ENCODE peak calls at places on chromosomes 3 and 15, in four cellular contexts. E is HepG2, K is K562, I is GM12878. W is an unnamed sample.

GRCh38 chr3:14547693-14548092 is 7.6 kb upstream of the GRIP2 start:
- DNase-seq in K (no peak), I (no peak), E (no peak), W (no peak)

GRCh38 chr3:69433938-69434263 is 48.0 kb upstream of the FRMD4B start:
- DNase-seq in E (no peak), I (no peak), K (no peak), W (no peak)

GRCh38 chr3:196632033-196632751 is 7.3 kb upstream of the NRROS start:
- DNase-seq in I (peak), E (peak), K (peak), W (peak)

GRCh38 chr3:182810574-182811268 is 17.4 kb downstream of the ATP11B start:
- DNase-seq in E (no peak), I (no peak), K (no peak), W (no peak)

GRCh38 chr15:80953953-80954778 is 35.5 kb downstream of the MESD start:
- DNase-seq in E (peak), K (no peak), I (no peak), W (no peak)

GRCh38 chr3:120850326-120851295 is 57.4 kb upstream of the STXBP5L start:
- DNase-seq in I (no peak), K (no peak), E (no peak), W (no peak)

GRCh38 chr3:50525987-50526386 is 22.6 kb upstream of the CACNA2D2 start:
- DNase-seq in I (no peak), K (peak), E (peak), W (peak)

GRCh38 chr15:52805351-52806283 is 15.5 kb upstream of the ONECUT1 start:
- DNase-seq in I (no peak), E (no peak), K (no peak), W (peak)

GRCh38 chr3:13836658-13837587 is 42.9 kb downstream of the WNT7A start:
- DNase-seq in E (no peak), K (no peak), I (no peak), W (no peak)

GRCh38 chr3:9248232-9249191 is 934 bp downstream of the SRGAP3 start:
- DNase-seq in I (no peak), E (no peak), K (no peak), W (no peak)
- TF ChIP-seq TCF7 in I (no peak), E (no peak), K (no peak), W (no peak)

DNA sequence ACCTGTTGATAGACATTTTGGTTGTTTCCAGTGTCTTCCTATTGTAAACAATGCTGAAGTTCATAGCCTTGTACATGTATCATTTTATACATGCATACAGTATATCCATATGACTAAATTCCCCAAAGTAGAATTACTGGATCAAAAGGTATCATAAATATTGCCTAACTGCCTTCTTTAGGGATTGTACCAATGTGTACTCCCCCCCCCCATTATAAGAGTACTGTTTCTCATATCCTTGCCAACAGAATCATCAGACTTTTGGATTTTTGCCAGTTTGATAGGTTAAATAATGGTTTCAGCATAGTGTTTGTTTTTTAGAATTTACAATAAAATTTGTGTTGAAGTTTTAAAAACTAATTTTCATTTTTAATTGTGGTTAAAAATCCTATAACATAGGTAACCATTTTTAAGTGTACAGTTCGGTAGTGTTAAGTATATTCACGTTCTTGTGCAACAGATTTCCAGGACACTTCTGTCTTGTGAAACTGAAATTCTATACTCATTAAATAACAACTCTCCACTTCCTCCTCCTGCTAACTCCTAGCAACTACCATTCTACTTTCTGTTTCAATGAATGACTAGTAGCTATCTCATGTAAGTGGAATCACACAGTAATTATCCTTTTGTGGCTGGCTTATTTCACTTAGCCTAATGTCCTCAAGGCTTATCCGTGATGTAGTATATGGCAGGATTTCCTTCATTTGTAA is 30.8 kb upstream of the MAP3K13 start:
- DNase-seq in I (peak), K (no peak), E (peak), W (no peak)
- TF ChIP-seq TCF7 in I (no peak), K (no peak), E (no peak), W (no peak)

GRCh38 chr3:52537165-52537635 is 795 bp downstream of the UQCC5 start:
- DNase-seq in K (no peak), E (no peak), I (no peak), W (no peak)
- TF ChIP-seq TCF7 in K (no peak), E (no peak), I (no peak), W (no peak)

DNA sequence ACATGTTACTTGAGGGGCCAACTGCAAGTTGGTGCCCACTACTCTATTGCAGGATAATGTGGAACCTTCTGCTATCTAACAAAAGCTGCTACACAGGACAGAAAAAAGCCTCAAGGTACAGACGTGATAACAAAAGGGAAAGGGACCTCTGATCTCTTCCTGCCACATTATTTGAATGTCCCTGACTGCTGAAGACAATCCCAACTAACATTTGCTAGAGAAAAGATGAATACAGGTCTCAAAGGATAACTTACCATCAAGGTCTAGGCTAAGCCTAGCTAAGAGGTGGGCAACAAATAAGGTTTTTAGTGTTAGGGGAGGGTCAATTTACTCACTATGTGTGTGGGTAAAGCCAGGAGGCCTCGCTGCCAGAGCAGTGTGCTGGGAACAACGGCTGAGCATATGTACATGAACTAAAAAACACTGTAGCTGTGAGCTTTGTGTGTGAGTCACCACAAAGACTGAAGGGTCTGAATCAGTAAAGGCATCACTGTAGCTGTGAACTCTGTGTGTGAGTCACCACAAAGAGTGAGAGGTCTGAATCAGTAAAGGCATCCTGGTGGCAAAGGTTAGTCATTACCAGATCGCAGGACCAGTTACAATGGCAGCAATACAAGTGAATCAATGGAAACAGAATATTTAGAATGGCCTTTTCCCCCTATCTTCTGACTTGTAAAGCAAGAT is 111.7 kb downstream of the LMLN start:
- DNase-seq in E (peak), K (peak), I (peak), W (no peak)
- TF ChIP-seq TCF7 in E (no peak), K (no peak), I (no peak), W (no peak)

GRCh38 chr3:170203457-170203856 is 18.8 kb upstream of the PRKCI start:
- DNase-seq in K (no peak), E (no peak), I (no peak), W (no peak)

GRCh38 chr3:170204509-170204908 is 17.7 kb upstream of the PRKCI start:
- DNase-seq in I (no peak), K (no peak), E (no peak), W (no peak)

GRCh38 chr3:170204023-170204472 is 18.2 kb upstream of the PRKCI start:
- DNase-seq in I (no peak), E (peak), K (no peak), W (no peak)

GRCh38 chr3:170201527-170201926 is 20.0 kb upstream of the PHC3 start:
- DNase-seq in K (no peak), E (no peak), I (no peak), W (no peak)

GRCh38 chr3:170200992-170201391 is 19.5 kb upstream of the PHC3 start:
- DNase-seq in K (no peak), E (no peak), I (no peak), W (no peak)
- TF ChIP-seq TCF7 in K (no peak), E (no peak), I (no peak), W (no peak)

GRCh38 chr3:4741106-4741403 is 238.2 kb upstream of the BHLHE40 start:
- DNase-seq in K (peak), E (no peak), I (no peak), W (no peak)

GRCh38 chr3:4742359-4742758 is 236.9 kb upstream of the BHLHE40 start:
- DNase-seq in I (no peak), E (no peak), K (no peak), W (no peak)

GRCh38 chr3:4743371-4743770 is 235.9 kb upstream of the BHLHE40 start:
- DNase-seq in E (no peak), I (no peak), K (no peak), W (no peak)

GRCh38 chr3:4740397-4741105 is 238.7 kb upstream of the BHLHE40 start:
- DNase-seq in I (no peak), K (peak), E (no peak), W (no peak)

GRCh38 chr3:4741404-4742307 is 237.6 kb upstream of the BHLHE40 start:
- DNase-seq in I (no peak), K (peak), E (peak), W (no peak)
- TF ChIP-seq TCF7 in I (no peak), K (peak), E (no peak), W (no peak)

GRCh38 chr3:133268772-133269171 is 131.1 kb upstream of the BFSP2 start:
- DNase-seq in E (no peak), I (no peak), K (no peak), W (no peak)
- TF ChIP-seq TCF7 in E (no peak), I (no peak), K (no peak), W (no peak)

DNA sequence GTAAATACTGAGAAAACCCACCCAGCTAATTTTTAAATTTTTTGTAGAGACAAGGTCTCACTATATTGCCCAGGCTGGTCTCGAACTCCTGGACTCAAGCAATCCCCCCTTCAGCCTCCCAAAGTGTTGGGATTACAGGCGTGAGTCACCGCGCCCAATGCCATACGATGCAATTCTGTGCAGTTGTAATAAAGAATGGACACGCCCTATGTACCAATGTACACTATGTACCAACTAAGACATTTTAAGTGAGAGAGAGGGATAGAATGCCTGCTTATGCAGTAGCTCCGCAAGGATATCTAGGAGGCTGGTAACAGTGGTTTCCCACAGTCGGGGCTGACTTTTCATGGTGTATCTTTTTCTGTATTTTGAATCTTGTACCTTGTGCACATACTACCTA is 14.6 kb downstream of the ZNF710 start:
- DNase-seq in K (no peak), E (no peak), I (no peak), W (no peak)
- TF ChIP-seq TCF7 in K (no peak), E (no peak), I (no peak), W (no peak)

GRCh38 chr3:71173421-71173975 is 410.0 kb downstream of the FOXP1 start:
- DNase-seq in K (no peak), I (no peak), E (no peak), W (no peak)
- TF ChIP-seq TCF7 in K (no peak), I (no peak), E (no peak), W (no peak)

W was measured in WTC11.